ENCODE peak calls at places on chromosomes 1 and 21, in four cellular contexts. V is neuronal stem cell, D is IMR-90, P is mesendoderm. W is an unnamed sample.

GRCh38 chr21:30336596-30336995 is 898 bp downstream of the KRTAP27-1 start:
- DNase-seq in V (no peak), D (no peak), P (no peak), W (no peak)

GRCh38 chr1:22638476-22639234 is 2.2 kb downstream of the C1QA start:
- DNase-seq in V (no peak), D (no peak), P (no peak), W (no peak)

GRCh38 chr1:41862411-41863221 is 56.1 kb downstream of the HIVEP3 start:
- DNase-seq in V (no peak), D (peak), P (peak), W (peak)

GRCh38 chr1:115228191-115228590 is 109.9 kb downstream of the NGF start:
- DNase-seq in V (no peak), D (no peak), P (no peak), W (no peak)

GRCh38 chr1:172699111-172699510 is 40.2 kb downstream of the FASLG start:
- DNase-seq in V (no peak), D (peak), P (no peak), W (peak)

GRCh38 chr1:8441466-8441865 is 123.6 kb downstream of the SLC45A1 start:
- DNase-seq in V (no peak), D (peak), P (no peak), W (no peak)

GRCh38 chr1:205294175-205294913 is 27.2 kb downstream of the NUAK2 start:
- DNase-seq in V (peak), D (peak), P (peak), W (peak)

GRCh38 chr1:3911981-3912808 is 12.1 kb upstream of the C1orf174 start:
- DNase-seq in V (no peak), D (no peak), P (no peak), W (no peak)

GRCh38 chr1:164188507-164188906 is 370.5 kb upstream of the PBX1 start:
- DNase-seq in V (peak), D (no peak), P (peak), W (no peak)

GRCh38 chr21:40905251-40905650 is 58.3 kb upstream of the DSCAM start:
- DNase-seq in V (no peak), D (no peak), P (no peak), W (no peak)

GRCh38 chr1:28668191-28668955 is at the start of gene GMEB1:
- DNase-seq in V (peak), D (peak), P (peak), W (peak)

DNA sequence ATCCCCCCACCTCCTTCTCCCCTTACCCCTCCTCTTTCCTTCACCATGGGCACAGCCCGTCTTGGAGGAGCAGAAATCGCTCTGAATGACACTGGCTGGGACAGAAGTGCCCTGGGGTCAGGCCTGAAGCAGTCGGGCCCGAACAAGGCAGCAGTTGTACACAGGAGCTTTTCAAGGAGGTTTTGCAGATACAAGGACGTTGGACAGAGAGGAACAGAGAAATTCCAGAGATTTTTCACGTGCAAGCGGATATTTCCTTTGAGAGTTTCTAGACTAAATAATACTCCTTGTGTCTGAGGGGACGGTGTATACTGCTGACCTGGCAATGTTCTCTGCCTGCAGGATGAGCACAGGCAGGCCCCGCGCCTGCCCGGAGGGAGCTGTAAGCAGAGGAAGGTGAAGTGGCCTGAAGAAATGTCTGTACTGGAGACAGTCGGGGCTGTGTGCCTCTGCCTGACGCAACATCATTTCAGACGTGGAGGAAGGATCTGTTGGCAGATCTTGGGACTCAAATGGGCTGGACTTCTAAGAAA is 95.3 kb upstream of the SLC25A33 start:
- DNase-seq in V (no peak), D (peak), P (no peak), W (peak)
- H3K9ac ChIP-seq in V (peak), D (peak), P (no peak), W (no peak)

GRCh38 chr21:34674467-34674866 is 5.7 kb downstream of the CLIC6 start:
- DNase-seq in V (no peak), D (no peak), P (no peak), W (no peak)
- H2BK15ac ChIP-seq in V (no peak), D (no peak), P (no peak), W (no peak)

DNA sequence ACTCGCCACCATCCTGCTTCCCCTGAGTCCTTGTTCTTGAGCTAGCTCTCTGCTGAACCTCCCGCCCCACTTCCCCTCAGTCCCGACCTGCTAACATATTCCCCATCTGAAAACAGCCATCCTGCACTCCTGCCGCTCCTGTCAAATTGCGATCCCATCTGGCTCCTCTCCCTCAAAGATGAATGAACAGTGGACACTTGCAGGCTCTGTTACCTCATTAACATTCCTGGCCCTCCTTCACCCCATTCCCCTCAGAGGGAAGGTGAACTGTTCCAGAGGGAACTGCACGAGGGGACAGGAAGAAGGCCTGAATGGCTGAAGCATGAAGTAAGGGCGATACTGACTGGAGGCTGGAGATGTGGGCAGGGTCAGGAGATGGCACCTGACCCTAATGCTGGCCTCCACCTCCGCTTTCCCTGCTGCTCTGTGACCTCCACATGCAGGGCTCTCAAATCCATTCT is 7.5 kb upstream of the CELSR2 start:
- DNase-seq in V (no peak), D (no peak), P (peak), W (no peak)
- H3K4ac ChIP-seq in V (no peak), D (no peak), P (no peak), W (no peak)

GRCh38 chr1:218739426-218739825 is 394.3 kb downstream of the TGFB2 start:
- DNase-seq in V (no peak), D (peak), P (no peak), W (no peak)

DNA sequence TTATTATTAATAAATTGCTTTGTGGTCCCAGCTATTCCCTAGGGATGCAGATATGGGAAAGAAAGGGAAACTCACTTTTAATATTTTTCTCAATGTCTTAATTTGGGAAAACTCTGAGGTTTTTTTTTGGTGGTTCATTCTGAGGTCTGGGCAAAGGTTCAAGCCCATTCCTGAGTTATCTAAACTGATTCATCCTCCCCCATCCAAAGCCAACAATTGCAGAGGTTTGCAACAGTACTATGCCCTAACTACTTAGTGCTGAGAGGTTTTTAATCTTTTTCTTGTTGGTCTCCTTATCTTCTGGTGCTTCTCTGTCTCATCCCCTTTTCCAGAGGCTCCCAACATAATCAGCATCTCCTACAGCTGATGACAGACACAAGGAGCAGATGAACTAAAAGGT is 390.3 kb downstream of the TGFB2 start:
- DNase-seq in V (no peak), D (peak), P (no peak), W (no peak)
- H3K9ac ChIP-seq in V (no peak), D (peak), P (no peak), W (peak)

GRCh38 chr1:234897754-234898454 is 230.7 kb downstream of the TOMM20 start:
- DNase-seq in V (no peak), D (no peak), P (no peak), W (no peak)
- H2BK15ac ChIP-seq in V (no peak), D (peak), P (no peak), W (peak)

GRCh38 chr1:40810915-40811314 is 27.3 kb downstream of the KCNQ4 start:
- DNase-seq in V (no peak), D (no peak), P (no peak), W (no peak)

GRCh38 chr1:40819101-40819500 is 35.5 kb downstream of the KCNQ4 start:
- DNase-seq in V (no peak), D (no peak), P (no peak), W (no peak)

GRCh38 chr1:40818264-40818961 is 34.8 kb downstream of the KCNQ4 start:
- DNase-seq in V (peak), D (no peak), P (peak), W (no peak)

GRCh38 chr1:40817791-40818263 is 34.2 kb downstream of the KCNQ4 start:
- DNase-seq in V (no peak), D (no peak), P (no peak), W (no peak)

GRCh38 chr1:40815420-40815819 is 31.8 kb downstream of the KCNQ4 start:
- DNase-seq in V (no peak), D (no peak), P (no peak), W (no peak)
- H3K4ac ChIP-seq in V (no peak), D (no peak), P (no peak), W (no peak)

DNA sequence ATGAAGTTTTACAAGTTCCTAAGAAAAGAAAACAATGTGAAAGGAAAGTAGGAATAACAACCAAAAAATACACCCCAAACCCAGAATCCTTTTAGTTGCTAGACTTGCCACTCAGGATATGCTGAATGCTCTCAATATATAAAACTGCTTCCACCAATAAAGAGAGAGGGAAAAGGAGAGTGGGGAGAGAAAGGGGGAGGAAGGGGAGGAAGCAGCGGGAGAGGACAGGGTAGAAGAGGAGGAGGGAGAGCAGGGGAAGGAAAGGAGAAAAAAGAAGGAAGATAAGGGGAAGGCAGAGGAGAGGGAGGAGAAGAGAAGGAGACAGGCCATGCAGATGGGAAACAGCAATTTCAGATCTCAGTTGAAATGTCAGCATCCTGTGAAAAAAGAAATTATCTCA is 198.4 kb downstream of the VAV3 start:
- DNase-seq in V (no peak), D (no peak), P (no peak), W (no peak)
- H3K9ac ChIP-seq in V (no peak), D (no peak), P (no peak), W (no peak)

DNA sequence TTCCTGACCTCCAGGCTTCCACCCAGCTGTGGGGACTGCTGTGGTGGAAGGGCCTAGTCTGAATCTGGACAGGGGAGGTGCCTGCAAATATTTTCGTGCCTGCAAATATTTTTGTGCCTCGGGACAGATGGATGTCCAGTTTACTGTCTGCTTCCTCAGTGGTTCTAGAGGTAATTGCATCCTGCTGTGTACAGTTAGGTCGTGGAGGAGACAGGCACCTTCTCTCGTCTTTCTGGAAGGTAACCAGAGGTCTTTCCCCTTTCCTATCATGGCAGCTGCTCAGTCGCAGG is 53.8 kb upstream of the TINAGL1 start:
- DNase-seq in V (no peak), D (no peak), P (no peak), W (no peak)
- H2BK15ac ChIP-seq in V (no peak), D (no peak), P (no peak), W (no peak)

GRCh38 chr1:27658951-27659496 is 13.0 kb downstream of the IFI6 start:
- DNase-seq in V (no peak), D (peak), P (peak), W (peak)

GRCh38 chr1:27661412-27662075 is 10.4 kb downstream of the IFI6 start:
- DNase-seq in V (no peak), D (no peak), P (no peak), W (no peak)

GRCh38 chr1:27660300-27660837 is 11.6 kb downstream of the IFI6 start:
- DNase-seq in V (no peak), D (no peak), P (no peak), W (no peak)

GRCh38 chr1:27656157-27656893 is 15.7 kb downstream of the IFI6 start:
- DNase-seq in V (no peak), D (peak), P (peak), W (peak)

DNA sequence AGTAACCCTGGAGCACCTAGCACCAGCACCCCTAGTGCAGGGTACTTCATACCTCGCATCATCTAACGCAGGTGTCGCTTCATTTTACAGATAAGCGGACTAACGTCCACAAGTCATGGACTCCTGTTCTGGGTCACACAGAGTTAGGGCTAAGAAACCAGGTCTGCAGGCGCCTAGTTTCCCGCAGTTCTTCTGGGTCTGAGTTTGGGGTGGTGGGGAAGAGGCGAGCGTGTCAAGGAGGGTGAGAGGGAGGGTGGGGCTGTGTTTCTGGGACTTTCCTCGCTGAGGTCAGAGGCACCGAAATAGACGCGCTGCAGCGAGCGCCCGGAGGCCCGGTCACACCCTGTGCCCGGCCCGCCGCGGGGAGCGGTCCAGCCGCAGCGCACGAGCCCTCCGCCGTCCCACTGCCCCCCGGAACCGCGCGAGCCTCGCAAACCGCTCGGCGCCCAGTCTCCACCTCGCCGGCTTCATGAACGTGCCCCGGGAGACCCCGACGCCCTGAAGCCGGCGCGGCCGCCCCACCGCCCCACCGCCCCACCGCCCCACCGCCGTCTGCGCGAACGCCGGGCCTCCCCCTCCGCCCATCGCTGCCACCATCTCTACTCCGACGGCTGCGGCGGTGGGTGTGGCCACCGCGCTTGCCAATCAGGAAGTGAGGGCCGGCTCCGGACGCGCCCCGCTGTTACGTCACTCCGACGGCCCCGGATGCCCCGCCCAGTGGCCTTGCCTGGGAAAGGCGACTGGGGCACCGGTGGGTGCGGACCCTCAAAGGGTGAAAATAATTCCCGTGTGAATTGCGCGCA is 12.3 kb downstream of the IFI6 start:
- DNase-seq in V (peak), D (peak), P (peak), W (peak)
- H3K4ac ChIP-seq in V (no peak), D (peak), P (peak), W (no peak)

W was measured in mesenchymal stem cell.